ENCODE peak calls at places on chromosomes 6 and 20, in five cellular contexts. S is neuronal stem cell, J is mesenchymal stem cell, X is H1, N is trophoblast cell. T is an unnamed sample.

GRCh38 chr6:1952726-1953360 is 292.6 kb downstream of the GMDS start:
- DNase-seq in S (no peak), J (peak), X (no peak), N (peak), T (no peak)

GRCh38 chr20:2729791-2730190 is 37.2 kb downstream of the EBF4 start:
- DNase-seq in S (no peak), J (no peak), X (no peak), N (no peak), T (no peak)

GRCh38 chr6:113632220-113632864 is 224.8 kb upstream of the MARCKS start:
- DNase-seq in S (peak), J (peak), X (no peak), N (peak), T (no peak)

GRCh38 chr6:111813247-111814162 is 59.7 kb downstream of the FYN start:
- DNase-seq in S (no peak), J (no peak), X (no peak), N (no peak), T (no peak)

GRCh38 chr6:106149472-106150069 is 63.4 kb downstream of the PRDM1 start:
- DNase-seq in S (no peak), J (no peak), X (no peak), N (no peak), T (no peak)

GRCh38 chr6:35392111-35392702 is 49.8 kb downstream of the PPARD start:
- DNase-seq in S (no peak), J (no peak), X (no peak), N (peak), T (no peak)

GRCh38 chr6:16760536-16761468 is at the start of gene ATXN1:
- DNase-seq in S (peak), J (peak), X (no peak), N (peak), T (peak)

GRCh38 chr6:117866561-117866960 is 40.5 kb upstream of the SLC35F1 start:
- DNase-seq in S (no peak), J (no peak), X (no peak), N (no peak), T (no peak)

GRCh38 chr6:3278691-3279090 is 19.9 kb downstream of the PSMG4 start:
- DNase-seq in S (no peak), J (no peak), X (no peak), N (no peak), T (no peak)

GRCh38 chr20:21739161-21739560 is 33.7 kb downstream of the PAX1 start:
- DNase-seq in S (no peak), J (no peak), X (no peak), N (peak), T (no peak)

GRCh38 chr6:44219053-44219814 is 2.5 kb downstream of the MYMX start:
- DNase-seq in S (peak), J (peak), X (no peak), N (peak), T (peak)

GRCh38 chr20:9570612-9571011 is 56.2 kb downstream of the LAMP5 start:
- DNase-seq in S (no peak), J (no peak), X (no peak), N (no peak), T (no peak)

GRCh38 chr6:1391692-1392309 is 2.4 kb downstream of the FOXF2 start:
- DNase-seq in S (peak), J (no peak), X (no peak), N (no peak), T (no peak)

GRCh38 chr6:69696273-69696672 is 100.5 kb downstream of the LMBRD1 start:
- DNase-seq in S (no peak), J (peak), X (no peak), N (no peak), T (no peak)

GRCh38 chr6:5142915-5143314 is 57.8 kb downstream of the PPP1R3G start:
- DNase-seq in S (no peak), J (peak), X (no peak), N (no peak), T (no peak)

GRCh38 chr6:108222504-108222903 is 38.3 kb downstream of the SNX3 start:
- DNase-seq in S (no peak), J (peak), X (no peak), N (no peak), T (no peak)

GRCh38 chr6:7112741-7113313 is 5.1 kb downstream of the RREB1 start:
- DNase-seq in S (no peak), J (peak), X (no peak), N (peak), T (no peak)

GRCh38 chr6:153790881-153791473 is 248.1 kb upstream of the OPRM1 start:
- DNase-seq in S (no peak), J (peak), X (no peak), N (no peak), T (peak)

GRCh38 chr6:99458319-99458718 is 33.2 kb upstream of the PNISR start:
- DNase-seq in S (no peak), J (peak), X (no peak), N (no peak), T (peak)

GRCh38 chr6:162177733-162178132 is 549.8 kb downstream of the PRKN start:
- DNase-seq in S (no peak), J (no peak), X (no peak), N (no peak), T (peak)

GRCh38 chr6:72826744-72827438 is 205.0 kb downstream of the KCNQ5 start:
- DNase-seq in S (no peak), J (peak), X (no peak), N (no peak), T (no peak)

GRCh38 chr20:47008842-47009518 is 114.3 kb downstream of the EYA2 start:
- DNase-seq in S (no peak), J (no peak), X (no peak), N (no peak), T (no peak)

GRCh38 chr20:34871966-34872603 is 571 bp downstream of the GGT7 start:
- DNase-seq in S (no peak), J (no peak), X (no peak), N (no peak), T (no peak)

GRCh38 chr20:37316116-37316774 is 26.8 kb downstream of the MANBAL start:
- DNase-seq in S (no peak), J (peak), X (no peak), N (no peak), T (no peak)

GRCh38 chr6:132132911-132133639 is 181.9 kb upstream of the CCN2 start:
- DNase-seq in S (no peak), J (peak), X (no peak), N (peak), T (no peak)

GRCh38 chr20:36314734-36315544 is 8.8 kb downstream of the DLGAP4 start:
- DNase-seq in S (no peak), J (no peak), X (no peak), N (no peak), T (peak)

GRCh38 chr20:50589548-50590347 is 79.6 kb downstream of the PTPN1 start:
- DNase-seq in S (no peak), J (no peak), X (no peak), N (no peak), T (no peak)

GRCh38 chr6:21893778-21894177 is 300.2 kb downstream of the SOX4 start:
- DNase-seq in S (no peak), J (no peak), X (no peak), N (no peak), T (no peak)

GRCh38 chr6:72272958-72273357 is 348.9 kb upstream of the KCNQ5 start:
- DNase-seq in S (no peak), J (peak), X (no peak), N (no peak), T (no peak)

GRCh38 chr6:67811239-67812037 is 823.6 kb upstream of the ADGRB3 start:
- DNase-seq in S (no peak), J (no peak), X (no peak), N (no peak), T (no peak)

GRCh38 chr20:52379723-52380336 is 188.3 kb upstream of the ZFP64 start:
- DNase-seq in S (peak), J (peak), X (no peak), N (peak), T (no peak)

GRCh38 chr6:116008470-116009229 is 52.0 kb downstream of the FRK start:
- DNase-seq in S (no peak), J (peak), X (no peak), N (no peak), T (no peak)

GRCh38 chr20:32574296-32575226 is 10.6 kb downstream of the NOL4L start:
- DNase-seq in S (no peak), J (peak), X (no peak), N (peak), T (peak)

GRCh38 chr6:170114187-170114945 is 176.5 kb downstream of the DLL1 start:
- DNase-seq in S (no peak), J (no peak), X (no peak), N (no peak), T (no peak)

GRCh38 chr6:14068133-14068532 is 49.4 kb upstream of the CD83 start:
- DNase-seq in S (no peak), J (peak), X (no peak), N (peak), T (no peak)

GRCh38 chr20:51811040-51811351 is 8.7 kb upstream of the SALL4 start:
- DNase-seq in S (no peak), J (peak), X (no peak), N (peak), T (no peak)

GRCh38 chr6:56649053-56649769 is 6.5 kb upstream of the DST start:
- DNase-seq in S (no peak), J (peak), X (no peak), N (no peak), T (no peak)

GRCh38 chr20:10671850-10672578 is 1.8 kb downstream of the JAG1 start:
- DNase-seq in S (no peak), J (peak), X (no peak), N (no peak), T (peak)

GRCh38 chr6:142518126-142518525 is 216.3 kb downstream of the ADGRG6 start:
- DNase-seq in S (no peak), J (no peak), X (no peak), N (peak), T (no peak)

GRCh38 chr20:17858450-17859001 is 110.1 kb downstream of the SNX5 start:
- DNase-seq in S (no peak), J (no peak), X (no peak), N (no peak), T (no peak)

GRCh38 chr20:17856024-17856564 is 112.5 kb downstream of the SNX5 start:
- DNase-seq in S (no peak), J (no peak), X (no peak), N (no peak), T (no peak)

GRCh38 chr20:17859002-17859615 is 109.5 kb downstream of the SNX5 start:
- DNase-seq in S (no peak), J (no peak), X (no peak), N (no peak), T (peak)

GRCh38 chr20:17856837-17857605 is 111.6 kb downstream of the SNX5 start:
- DNase-seq in S (no peak), J (no peak), X (no peak), N (no peak), T (no peak)

DNA sequence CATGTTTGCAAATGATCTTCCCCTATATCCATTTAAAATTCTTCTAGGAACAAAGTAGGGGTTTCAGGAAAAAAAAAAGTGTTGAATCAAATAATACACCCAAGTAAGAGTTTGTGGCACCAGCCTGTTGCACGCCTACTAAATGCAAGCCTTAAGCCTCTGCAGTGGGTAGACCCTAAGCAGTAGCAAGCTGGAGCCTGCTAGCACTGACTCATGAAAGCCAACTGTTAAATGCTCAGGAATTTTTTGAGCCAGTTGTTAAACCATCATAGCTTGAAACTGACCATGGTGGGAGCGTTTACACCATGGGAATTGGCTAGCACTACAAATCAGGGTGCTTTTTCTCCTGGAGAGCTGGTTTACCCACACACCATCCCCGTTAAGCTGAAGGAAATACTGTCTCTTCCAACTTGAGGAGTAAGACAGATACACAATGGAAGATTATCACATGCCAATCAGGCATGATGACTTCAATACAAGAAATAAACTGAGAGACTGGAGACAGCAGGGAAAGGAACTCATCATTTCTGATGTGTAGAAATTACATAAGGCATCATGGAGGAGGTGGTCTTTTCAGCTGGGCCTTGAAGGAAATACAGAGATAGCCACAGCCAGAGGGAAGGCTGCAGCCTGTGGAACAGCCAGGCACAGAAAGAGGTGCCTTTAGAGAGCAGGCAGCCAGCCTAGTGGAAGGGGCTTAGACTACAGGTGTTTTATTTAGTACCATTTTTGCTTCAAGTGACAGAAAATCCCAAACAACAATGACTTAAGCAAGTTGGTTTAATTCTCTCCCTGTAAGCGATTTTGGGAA is 110.8 kb downstream of the SNX5 start:
- DNase-seq in S (no peak), J (no peak), X (no peak), N (no peak), T (no peak)
- H2BK12ac ChIP-seq in S (no peak), J (no peak), X (no peak), N (no peak), T (no peak)

DNA sequence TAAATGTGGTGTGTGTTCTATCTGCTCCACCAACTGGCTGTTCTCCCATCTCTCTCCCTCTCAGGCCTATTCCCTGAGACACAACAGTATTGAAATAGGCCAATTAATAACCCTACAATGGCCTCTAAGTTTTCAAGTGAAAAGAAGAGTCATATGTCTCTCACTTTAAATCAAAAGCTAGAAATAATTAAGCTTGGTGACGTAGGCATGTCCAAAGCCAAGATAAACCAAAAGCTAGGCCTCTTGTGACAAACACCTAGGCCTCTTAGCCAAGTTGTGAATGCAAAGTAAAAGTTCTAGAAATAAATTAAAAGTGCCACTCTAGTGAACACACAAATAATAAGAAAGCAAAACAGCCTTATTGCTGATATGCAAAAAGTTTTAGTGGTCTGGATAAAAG is 29.9 kb downstream of the MTCL3 start:
- DNase-seq in S (no peak), J (no peak), X (no peak), N (no peak), T (no peak)
- H2BK12ac ChIP-seq in S (no peak), J (no peak), X (no peak), N (no peak), T (no peak)

GRCh38 chr6:163313981-163314380 is 100.5 kb upstream of the QKI start:
- DNase-seq in S (no peak), J (no peak), X (no peak), N (no peak), T (no peak)

GRCh38 chr6:163310973-163311383 is 103.5 kb upstream of the QKI start:
- DNase-seq in S (no peak), J (no peak), X (no peak), N (no peak), T (no peak)

GRCh38 chr6:163318071-163318786 is 96.3 kb upstream of the QKI start:
- DNase-seq in S (no peak), J (no peak), X (no peak), N (no peak), T (no peak)

GRCh38 chr6:163311830-163312229 is 102.7 kb upstream of the QKI start:
- DNase-seq in S (no peak), J (peak), X (no peak), N (peak), T (no peak)

GRCh38 chr6:163314791-163315404 is 99.6 kb upstream of the QKI start:
- DNase-seq in S (no peak), J (no peak), X (no peak), N (no peak), T (no peak)
- H2BK12ac ChIP-seq in S (no peak), J (no peak), X (no peak), N (no peak), T (no peak)

GRCh38 chr20:56839222-56839621 is 210.1 kb downstream of the TFAP2C start:
- DNase-seq in S (no peak), J (no peak), X (no peak), N (no peak), T (no peak)

GRCh38 chr20:56841346-56841908 is 212.3 kb downstream of the TFAP2C start:
- DNase-seq in S (no peak), J (no peak), X (no peak), N (no peak), T (no peak)

GRCh38 chr20:56842086-56842485 is 213.0 kb downstream of the TFAP2C start:
- DNase-seq in S (no peak), J (no peak), X (no peak), N (no peak), T (no peak)

GRCh38 chr20:56843386-56843785 is 214.3 kb downstream of the TFAP2C start:
- DNase-seq in S (no peak), J (no peak), X (no peak), N (no peak), T (no peak)

DNA sequence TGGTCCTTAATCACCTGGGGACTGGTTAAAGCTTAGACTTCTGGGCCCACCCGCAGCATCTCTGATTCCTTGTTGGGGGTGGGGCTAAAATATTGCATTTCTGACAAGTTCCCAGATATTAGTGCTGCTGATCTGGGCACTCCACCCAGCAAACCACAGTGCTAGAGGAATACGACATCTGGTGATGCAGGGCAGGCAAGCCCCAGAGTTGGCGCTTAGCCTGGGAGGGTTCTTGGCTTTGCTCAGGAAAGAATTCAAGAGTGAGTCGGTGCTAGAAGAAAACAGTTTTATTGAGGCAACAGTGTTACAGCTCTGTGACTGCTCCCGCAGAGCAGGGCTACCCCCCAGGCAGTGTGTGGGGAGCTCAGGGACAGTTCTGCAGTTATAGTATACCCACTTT is 210.7 kb downstream of the TFAP2C start:
- DNase-seq in S (no peak), J (no peak), X (no peak), N (no peak), T (no peak)
- H2BK12ac ChIP-seq in S (no peak), J (no peak), X (no peak), N (no peak), T (no peak)

GRCh38 chr6:109484161-109484560 is 1.1 kb upstream of the ZBTB24 start:
- DNase-seq in S (no peak), J (peak), X (no peak), N (no peak), T (no peak)
- H2BK12ac ChIP-seq in S (no peak), J (no peak), X (no peak), N (no peak), T (no peak)

GRCh38 chr6:136784271-136784664 is 8.0 kb downstream of the MAP3K5 start:
- DNase-seq in S (no peak), J (no peak), X (no peak), N (no peak), T (no peak)
- H2BK12ac ChIP-seq in S (no peak), J (no peak), X (no peak), N (no peak), T (no peak)

DNA sequence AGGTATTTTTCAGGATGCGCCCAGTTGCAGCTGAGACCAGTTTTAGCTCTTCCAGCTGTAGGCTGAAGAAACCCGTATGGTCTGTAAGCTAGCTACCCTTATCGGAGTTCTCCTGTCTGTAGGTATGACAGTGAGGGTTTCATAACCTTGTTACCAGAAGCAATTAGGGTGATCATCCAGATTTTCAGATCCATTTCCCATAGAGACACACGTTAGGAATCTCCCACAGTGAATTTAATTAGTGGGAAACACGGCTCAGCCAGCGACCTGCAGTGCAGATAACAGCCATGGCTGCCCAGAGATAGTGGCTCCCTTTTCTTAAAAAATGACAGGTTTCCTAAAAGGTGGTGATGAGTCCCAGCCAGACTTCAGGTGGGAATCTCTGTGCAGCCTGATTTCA is 111.1 kb downstream of the BTBD3 start:
- DNase-seq in S (no peak), J (no peak), X (no peak), N (peak), T (no peak)
- H2BK12ac ChIP-seq in S (no peak), J (no peak), X (no peak), N (no peak), T (no peak)

GRCh38 chr6:50868466-50868865 is 49.8 kb downstream of the TFAP2B start:
- DNase-seq in S (no peak), J (no peak), X (no peak), N (no peak), T (no peak)
- H2BK12ac ChIP-seq in S (no peak), J (no peak), X (no peak), N (no peak), T (no peak)